ENCODE peak calls at places on chromosome 14, in eight cellular contexts. Q is body of pancreas, X is right lobe of liver, W is astrocyte, Y is fibroblast of lung, I is breast epithelium, Z is HCT116, M is psoas muscle. F is an unnamed sample. For H3K4me1, the result is how much of the 10 kb centered on the place peaks cover.

GRCh38 chr14:81351205-81351604 is 48.9 kb downstream of the STON2 start:
- DNase-seq in Q (no peak), X (no peak), W (no peak), Y (no peak), I (no peak), Z (no peak), M (no peak), F (no peak)

GRCh38 chr14:76091036-76091435 is 60.7 kb upstream of the GPATCH2L start:
- DNase-seq in Q (peak), X (no peak), W (no peak), Y (no peak), I (no peak), Z (no peak), M (peak), F (no peak)

GRCh38 chr14:51895425-51895824 is 35.0 kb downstream of the GNG2 start:
- DNase-seq in Q (no peak), X (no peak), W (no peak), Y (no peak), I (no peak), Z (no peak), M (no peak), F (no peak)

GRCh38 chr14:66174453-66174891 is 311.7 kb upstream of the CCDC196 start:
- DNase-seq in Q (no peak), X (no peak), W (no peak), Y (no peak), I (no peak), Z (no peak), M (no peak), F (no peak)

GRCh38 chr14:98501335-98501734 is 770.7 kb downstream of the BCL11B start:
- DNase-seq in Q (no peak), X (no peak), W (no peak), Y (no peak), I (no peak), Z (no peak), M (no peak), F (no peak)

GRCh38 chr14:30298266-30298795 is 260.6 kb upstream of the G2E3 start:
- DNase-seq in Q (no peak), X (no peak), W (no peak), Y (no peak), I (no peak), Z (no peak), M (no peak), F (no peak)

GRCh38 chr14:64746298-64747250 is 42.4 kb downstream of the PLEKHG3 start:
- DNase-seq in Q (no peak), X (no peak), W (no peak), Y (no peak), I (no peak), Z (no peak), M (no peak), F (peak)

GRCh38 chr14:77043177-77043983 is 14.9 kb upstream of the IRF2BPL start:
- DNase-seq in Q (no peak), X (no peak), W (peak), Y (peak), I (no peak), Z (no peak), M (peak), F (no peak)

GRCh38 chr14:33938131-33938949 is 12.5 kb downstream of the EGLN3 start:
- DNase-seq in Q (peak), X (peak), W (no peak), Y (no peak), I (peak), Z (peak), M (peak), F (peak)

GRCh38 chr14:57390806-57391562 is 598 bp downstream of the NAA30 start:
- DNase-seq in Q (peak), X (peak), W (peak), Y (peak), I (no peak), Z (no peak), M (peak), F (peak)

GRCh38 chr14:98711453-98711852 is 560.5 kb downstream of the BCL11B start:
- DNase-seq in Q (no peak), X (no peak), W (no peak), Y (no peak), I (no peak), Z (no peak), M (no peak), F (no peak)

GRCh38 chr14:29030121-29030520 is 263.5 kb downstream of the FOXG1 start:
- DNase-seq in Q (no peak), X (no peak), W (no peak), Y (no peak), I (no peak), Z (no peak), M (no peak), F (no peak)

GRCh38 chr14:54117401-54117800 is 160.8 kb upstream of the BMP4 start:
- DNase-seq in Q (no peak), X (no peak), W (no peak), Y (no peak), I (no peak), Z (no peak), M (no peak), F (no peak)

GRCh38 chr14:103625361-103626095 is 3.5 kb upstream of the KLC1 start:
- DNase-seq in Q (no peak), X (no peak), W (no peak), Y (no peak), I (no peak), Z (no peak), M (no peak), F (no peak)

GRCh38 chr14:39416072-39416471 is 16.2 kb downstream of the FBXO33 start:
- DNase-seq in Q (no peak), X (no peak), W (no peak), Y (no peak), I (no peak), Z (no peak), M (no peak), F (no peak)

GRCh38 chr14:60482743-60483142 is 3.1 kb downstream of the C14orf39 start:
- DNase-seq in Q (no peak), X (no peak), W (peak), Y (no peak), I (no peak), Z (peak), M (no peak), F (no peak)

GRCh38 chr14:30195946-30196345 is 268.3 kb upstream of the PRKD1 start:
- DNase-seq in Q (no peak), X (no peak), W (peak), Y (peak), I (no peak), Z (no peak), M (no peak), F (no peak)

GRCh38 chr14:61836807-61837206 is 74.6 kb downstream of the SNAPC1 start:
- DNase-seq in Q (no peak), X (no peak), W (no peak), Y (no peak), I (no peak), Z (no peak), M (no peak), F (no peak)

GRCh38 chr14:72788972-72789728 is 104.8 kb downstream of the DPF3 start:
- DNase-seq in Q (no peak), X (no peak), W (no peak), Y (no peak), I (no peak), Z (no peak), M (no peak), F (no peak)

GRCh38 chr14:61564623-61565091 is 130.7 kb upstream of the HIF1A start:
- DNase-seq in Q (no peak), X (no peak), W (peak), Y (peak), I (no peak), Z (peak), M (no peak), F (no peak)

GRCh38 chr14:90820958-90821357 is 4.7 kb upstream of the TTC7B start:
- DNase-seq in Q (peak), X (peak), W (peak), Y (no peak), I (no peak), Z (no peak), M (no peak), F (no peak)

GRCh38 chr14:59189281-59189821 is 884 bp downstream of the DAAM1 start:
- DNase-seq in Q (peak), X (peak), W (peak), Y (no peak), I (peak), Z (no peak), M (peak), F (peak)

GRCh38 chr14:105878125-105878524 is 351.7 kb downstream of the TMEM121 start:
- DNase-seq in Q (no peak), X (peak), W (no peak), Y (no peak), I (no peak), Z (no peak), M (peak), F (peak)

GRCh38 chr14:61601923-61602732 is 93.2 kb upstream of the HIF1A start:
- DNase-seq in Q (no peak), X (no peak), W (no peak), Y (no peak), I (no peak), Z (no peak), M (no peak), F (no peak)

GRCh38 chr14:76109087-76109880 is 42.4 kb upstream of the GPATCH2L start:
- DNase-seq in Q (no peak), X (no peak), W (no peak), Y (no peak), I (no peak), Z (no peak), M (peak), F (no peak)

GRCh38 chr14:57982802-57983201 is 116.9 kb upstream of the SLC35F4 start:
- DNase-seq in Q (peak), X (no peak), W (no peak), Y (no peak), I (no peak), Z (no peak), M (no peak), F (no peak)

GRCh38 chr14:34043627-34044372 is 92.9 kb upstream of the EGLN3 start:
- DNase-seq in Q (no peak), X (no peak), W (no peak), Y (no peak), I (no peak), Z (peak), M (no peak), F (no peak)

GRCh38 chr14:33777651-33778050 is 173.2 kb downstream of the EGLN3 start:
- DNase-seq in Q (no peak), X (no peak), W (no peak), Y (no peak), I (no peak), Z (no peak), M (no peak), F (no peak)

GRCh38 chr14:93970967-93971634 is 5.3 kb downstream of the ASB2 start:
- DNase-seq in Q (no peak), X (no peak), W (no peak), Y (no peak), I (no peak), Z (no peak), M (no peak), F (peak)

GRCh38 chr14:55707365-55707804 is 127.4 kb downstream of the KTN1 start:
- DNase-seq in Q (no peak), X (no peak), W (peak), Y (peak), I (no peak), Z (no peak), M (no peak), F (no peak)

GRCh38 chr14:95328876-95329503 is 9.3 kb upstream of the CLMN start:
- DNase-seq in Q (no peak), X (no peak), W (no peak), Y (no peak), I (no peak), Z (no peak), M (no peak), F (no peak)

GRCh38 chr14:60965402-60965801 is 15.5 kb downstream of the TRMT5 start:
- DNase-seq in Q (no peak), X (no peak), W (peak), Y (peak), I (no peak), Z (no peak), M (no peak), F (no peak)

DNA sequence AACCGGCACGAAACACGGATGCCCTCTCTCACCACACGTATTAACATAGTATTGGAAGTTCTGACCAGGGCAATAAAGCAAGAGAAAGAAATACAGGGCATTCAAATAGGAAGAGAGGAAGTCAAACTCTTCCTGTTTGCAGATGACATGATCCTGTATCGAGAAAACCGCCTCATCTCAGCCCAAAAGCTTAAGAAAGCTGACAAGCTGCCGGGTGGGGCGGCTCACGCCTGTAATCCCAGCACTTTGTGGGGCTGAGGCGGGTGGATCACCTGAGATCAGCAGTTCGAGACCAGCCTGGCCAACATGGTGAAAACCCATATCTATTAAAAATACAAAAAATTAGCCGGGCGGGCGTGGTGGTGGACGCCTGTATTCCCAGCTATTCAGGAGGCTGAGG is 17.7 kb downstream of the OR6S1 start:
- DNase-seq in Q (no peak), X (no peak), W (no peak), Y (no peak), I (no peak), Z (no peak), M (no peak), F (no peak)
- H3K4me3 ChIP-seq in Q (no peak), X (no peak), W (no peak), Y (no peak), I (no peak), Z (peak), M (peak), F (no peak)

GRCh38 chr14:74592476-74593191 is 19.4 kb downstream of the LTBP2 start:
- DNase-seq in Q (no peak), X (no peak), W (no peak), Y (no peak), I (no peak), Z (no peak), M (peak), F (no peak)
- H3K4me1 ChIP-seq in Q (under half), X (under half), W (under half), Y (half or more), I (under half), Z (under half), M (under half), F (under half)

GRCh38 chr14:102217399-102217798 is 77.7 kb downstream of the WDR20 start:
- DNase-seq in Q (no peak), X (no peak), W (no peak), Y (no peak), I (no peak), Z (no peak), M (no peak), F (no peak)

GRCh38 chr14:102213470-102213869 is 73.8 kb downstream of the WDR20 start:
- DNase-seq in Q (no peak), X (no peak), W (no peak), Y (no peak), I (no peak), Z (no peak), M (no peak), F (no peak)

GRCh38 chr14:102215071-102215470 is 75.4 kb downstream of the WDR20 start:
- DNase-seq in Q (no peak), X (no peak), W (peak), Y (peak), I (no peak), Z (no peak), M (peak), F (no peak)

GRCh38 chr14:102213984-102214658 is 74.4 kb downstream of the WDR20 start:
- DNase-seq in Q (no peak), X (no peak), W (no peak), Y (no peak), I (no peak), Z (no peak), M (no peak), F (peak)

GRCh38 chr14:102215522-102216250 is 76.0 kb downstream of the WDR20 start:
- DNase-seq in Q (no peak), X (no peak), W (peak), Y (no peak), I (no peak), Z (no peak), M (peak), F (no peak)
- H3K4me3 ChIP-seq in Q (no peak), X (no peak), W (no peak), Y (no peak), I (no peak), Z (no peak), M (no peak), F (no peak)

DNA sequence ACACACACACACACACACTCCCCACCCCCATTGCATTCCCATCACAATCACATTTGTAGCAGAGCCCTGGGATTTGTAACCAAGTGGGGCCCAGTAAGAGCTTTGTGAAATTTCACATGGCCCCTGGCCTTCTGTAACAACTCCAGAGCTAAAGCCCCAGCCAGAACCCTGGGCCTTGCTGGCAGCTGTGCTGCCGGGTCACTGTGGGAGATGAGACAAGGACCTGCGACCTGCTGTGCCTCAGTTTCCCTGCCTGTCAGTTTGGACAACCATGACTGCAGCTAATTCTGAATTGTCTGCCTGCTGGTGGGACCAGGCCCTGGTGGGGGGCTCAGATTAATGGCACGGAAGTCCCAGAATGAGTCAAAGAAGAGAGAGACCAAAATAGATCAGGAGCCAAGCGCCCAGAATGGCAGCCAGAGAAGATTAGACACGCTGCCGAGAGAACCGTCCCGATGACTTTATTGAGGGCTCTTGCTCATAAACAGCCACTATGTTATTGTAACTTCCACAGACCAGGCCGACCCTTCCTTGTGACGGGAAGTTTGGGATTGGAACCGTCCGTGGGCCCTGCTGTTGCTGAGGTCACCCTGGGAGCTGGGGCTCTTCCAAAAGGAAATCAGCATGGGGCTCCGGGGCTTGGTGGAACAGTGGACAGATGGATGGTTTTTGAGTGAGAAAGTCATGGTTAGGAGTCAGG is 123.1 kb downstream of the ZFP36L1 start:
- DNase-seq in Q (peak), X (no peak), W (no peak), Y (no peak), I (no peak), Z (no peak), M (no peak), F (no peak)
- H3K4me1 ChIP-seq in Q (half or more), X (under half), W (under half), Y (under half), I (under half), Z (under half), M (under half), F (under half)